ENCODE peak calls at places on chromosomes 12 and 14, in nine cellular contexts. N is foreskin fibroblast; Y is pancreas; Z is naive thymus-derived CD4-positive, alpha-beta T cell; L is Jurkat, Clone E6-1; E is stomach; M is uterus; R is iPS DF 6.9; J is CD4-positive, alpha-beta memory T cell. O is an unnamed sample.

GRCh38 chr12:105214670-105215375 is 21.2 kb downstream of the APPL2 start:
- DNase-seq in N (no peak), Y (peak; percentile 69), Z (no peak), L (no peak), E (peak; percentile 84), M (no peak), R (no peak), J (no peak), O (no peak)

GRCh38 chr14:61460853-61461611 is 139.7 kb downstream of the PRKCH start:
- DNase-seq in N (no peak), Y (no peak), Z (peak; percentile 25), L (peak; percentile 74), E (no peak), M (no peak), R (no peak), J (peak; percentile 45), O (peak; percentile 16)

GRCh38 chr14:100738269-100738691 is 11.6 kb downstream of the DLK1 start:
- DNase-seq in N (no peak), Y (no peak), Z (no peak), L (no peak), E (no peak), M (no peak), R (no peak), J (no peak), O (peak; percentile 69)

GRCh38 chr12:66902020-66902419 is 223.1 kb upstream of the GRIP1 start:
- DNase-seq in N (no peak), Y (no peak), Z (no peak), L (no peak), E (no peak), M (no peak), R (no peak), J (no peak), O (no peak)

GRCh38 chr12:29907486-29907885 is 123.7 kb upstream of the TMTC1 start:
- DNase-seq in N (no peak), Y (no peak), Z (no peak), L (no peak), E (no peak), M (no peak), R (no peak), J (no peak), O (no peak)

GRCh38 chr12:64621257-64621942 is 11.1 kb downstream of the RASSF3 start:
- DNase-seq in N (no peak), Y (no peak), Z (no peak), L (no peak), E (no peak), M (peak; percentile 53), R (no peak), J (no peak), O (peak; percentile 45)

GRCh38 chr14:83255015-83255726 is 1721.5 kb upstream of the SEL1L start:
- DNase-seq in N (peak; percentile 7), Y (no peak), Z (no peak), L (no peak), E (no peak), M (no peak), R (no peak), J (no peak), O (no peak)

GRCh38 chr12:50188875-50189575 is 21.9 kb upstream of the CERS5 start:
- DNase-seq in N (no peak), Y (no peak), Z (no peak), L (no peak), E (no peak), M (no peak), R (no peak), J (peak; percentile 31), O (peak; percentile 37)

GRCh38 chr12:53806689-53807088 is 54.9 kb upstream of the CISTR start:
- DNase-seq in N (peak; percentile 80), Y (no peak), Z (no peak), L (no peak), E (no peak), M (no peak), R (no peak), J (no peak), O (no peak)

GRCh38 chr14:29030121-29030520 is 263.5 kb downstream of the FOXG1 start:
- DNase-seq in N (no peak), Y (no peak), Z (no peak), L (no peak), E (no peak), M (no peak), R (no peak), J (no peak), O (no peak)

GRCh38 chr12:51773145-51773869 is 75.2 kb downstream of the FIGNL2 start:
- DNase-seq in N (peak; percentile 78), Y (no peak), Z (no peak), L (no peak), E (no peak), M (no peak), R (no peak), J (no peak), O (no peak)

GRCh38 chr12:108643941-108644742 is 10.4 kb upstream of the SELPLG start:
- DNase-seq in N (no peak), Y (peak; percentile 22), Z (no peak), L (no peak), E (no peak), M (peak; percentile 73), R (no peak), J (no peak), O (peak; percentile 85)

GRCh38 chr12:105409881-105410471 is 79.5 kb downstream of the C12orf75 start:
- DNase-seq in N (no peak), Y (no peak), Z (peak; percentile 6), L (peak; percentile 37), E (peak; percentile 26), M (peak; percentile 39), R (no peak), J (peak; percentile 5), O (peak; percentile 87)

GRCh38 chr12:6551063-6551461 is 4.8 kb downstream of the IFFO1 start:
- DNase-seq in N (peak; percentile 66), Y (no peak), Z (no peak), L (no peak), E (no peak), M (no peak), R (no peak), J (no peak), O (peak; percentile 95)

GRCh38 chr12:6552140-6552551 is 3.7 kb downstream of the IFFO1 start:
- DNase-seq in N (peak; percentile 43), Y (no peak), Z (no peak), L (no peak), E (no peak), M (peak; percentile 62), R (no peak), J (no peak), O (no peak)

GRCh38 chr12:6551496-6552139 is 4.2 kb downstream of the IFFO1 start:
- DNase-seq in N (peak; percentile 73), Y (no peak), Z (no peak), L (no peak), E (no peak), M (peak; percentile 70), R (no peak), J (no peak), O (no peak)

GRCh38 chr12:6549379-6550151 is 6.3 kb downstream of the IFFO1 start:
- DNase-seq in N (no peak), Y (no peak), Z (no peak), L (no peak), E (no peak), M (no peak), R (no peak), J (no peak), O (no peak)

GRCh38 chr12:6550294-6551062 is 5.4 kb downstream of the IFFO1 start:
- DNase-seq in N (no peak), Y (no peak), Z (no peak), L (no peak), E (no peak), M (no peak), R (no peak), J (no peak), O (no peak)
- H3K4me3 ChIP-seq in N (peak overlapping the region; percentile 26), Y (no peak overlapping the region), Z (no peak overlapping the region), L (no peak overlapping the region), E (no peak overlapping the region), M (no peak overlapping the region), R (no peak overlapping the region), J (no peak overlapping the region), O (no peak overlapping the region)

DNA sequence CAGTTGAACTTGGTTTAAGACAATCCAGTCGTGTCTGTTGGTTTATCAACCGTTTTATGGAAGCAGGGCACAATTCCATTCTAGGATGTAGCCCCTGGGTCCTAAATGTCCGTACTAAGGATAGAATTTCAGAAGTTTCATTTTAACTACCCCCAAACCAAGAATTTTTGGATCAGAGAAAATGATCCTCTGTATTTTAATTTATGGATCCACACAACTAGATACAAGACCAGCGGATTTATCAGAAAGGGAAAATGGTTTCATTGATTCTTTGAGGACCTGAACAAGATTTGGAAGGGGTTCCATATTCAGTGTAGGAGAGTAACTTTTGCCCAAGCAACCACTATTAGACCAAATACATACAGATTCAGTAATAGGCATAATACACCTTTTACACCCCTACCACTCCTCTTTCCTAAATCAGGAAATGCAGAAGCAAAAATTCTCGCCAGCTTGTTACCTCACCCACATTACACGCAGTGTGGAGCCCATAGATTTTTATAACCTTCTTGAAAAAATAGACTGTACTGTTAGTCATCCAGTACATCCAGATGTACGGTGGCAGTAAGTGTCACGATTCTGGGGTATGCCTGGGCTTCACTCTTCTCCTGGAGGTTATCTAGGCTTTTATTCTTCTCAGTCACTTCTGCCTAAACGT is 1.4 kb upstream of the FBXL14 start:
- DNase-seq in N (peak; percentile 70), Y (no peak), Z (no peak), L (no peak), E (no peak), M (no peak), R (no peak), J (no peak), O (no peak)
- H3K4me3 ChIP-seq in N (peak overlapping the region; percentile 41), Y (no peak overlapping the region), Z (peak overlapping the region; percentile 64), L (no peak overlapping the region), E (peak overlapping the region; percentile 82), M (no peak overlapping the region), R (no peak overlapping the region), J (no peak overlapping the region), O (no peak overlapping the region)

GRCh38 chr14:32022525-32022924 is 54.6 kb upstream of the ARHGAP5 start:
- DNase-seq in N (no peak), Y (no peak), Z (no peak), L (no peak), E (no peak), M (no peak), R (no peak), J (no peak), O (no peak)
- H3K4me3 ChIP-seq in N (no peak overlapping the region), Y (no peak overlapping the region), Z (no peak overlapping the region), L (no peak overlapping the region), E (no peak overlapping the region), M (no peak overlapping the region), R (no peak overlapping the region), J (no peak overlapping the region), O (no peak overlapping the region)

GRCh38 chr12:132582582-132583279 is 27.7 kb downstream of the LRCOL1 start:
- DNase-seq in N (no peak), Y (no peak), Z (no peak), L (no peak), E (no peak), M (no peak), R (no peak), J (no peak), O (no peak)

GRCh38 chr12:132582058-132582420 is 28.3 kb downstream of the LRCOL1 start:
- DNase-seq in N (no peak), Y (no peak), Z (no peak), L (no peak), E (no peak), M (no peak), R (no peak), J (no peak), O (no peak)

GRCh38 chr12:132583736-132584135 is 26.6 kb downstream of the LRCOL1 start:
- DNase-seq in N (no peak), Y (no peak), Z (no peak), L (no peak), E (no peak), M (no peak), R (no peak), J (no peak), O (no peak)

GRCh38 chr12:132584472-132584871 is 25.9 kb downstream of the LRCOL1 start:
- DNase-seq in N (no peak), Y (no peak), Z (no peak), L (no peak), E (no peak), M (no peak), R (no peak), J (no peak), O (no peak)

GRCh38 chr12:132583311-132583710 is 27.1 kb downstream of the LRCOL1 start:
- DNase-seq in N (no peak), Y (no peak), Z (no peak), L (no peak), E (no peak), M (no peak), R (no peak), J (no peak), O (no peak)
- H3K4me3 ChIP-seq in N (no peak overlapping the region), Y (no peak overlapping the region), Z (no peak overlapping the region), L (no peak overlapping the region), E (peak overlapping the region; percentile 27), M (no peak overlapping the region), R (peak overlapping the region; percentile 32), J (no peak overlapping the region), O (no peak overlapping the region)

O was measured in lower leg skin.